ENCODE peak calls at places on chromosomes 1 and 21, in four cellular contexts. K is GM12891, G is GM12878, N is K562. V is an unnamed sample.

GRCh38 chr1:19113362-19114092 is 96.5 kb downstream of the UBR4 start:
- DNase-seq in K (peak; percentile 27), G (no peak), N (peak; percentile 75), V (peak; percentile 15)

GRCh38 chr1:220551001-220551400 is 23.1 kb downstream of the MARK1 start:
- DNase-seq in K (no peak), G (no peak), N (no peak), V (no peak)

GRCh38 chr21:17903029-17903806 is 84.1 kb upstream of the C21orf91 start:
- DNase-seq in K (no peak), G (no peak), N (no peak), V (no peak)

GRCh38 chr21:41167348-41168342 is at the start of gene BACE2:
- DNase-seq in K (peak; percentile 60), G (no peak), N (peak; percentile 74), V (peak; percentile 22)

GRCh38 chr1:100246738-100247137 is 2.9 kb downstream of the DBT start:
- DNase-seq in K (no peak), G (no peak), N (peak; percentile 39), V (no peak)

GRCh38 chr21:41377715-41378114 is 15.9 kb downstream of the MX2 start:
- DNase-seq in K (no peak), G (no peak), N (no peak), V (no peak)

GRCh38 chr1:183652107-183652506 is 1.0 kb downstream of the APOBEC4 start:
- DNase-seq in K (no peak), G (no peak), N (no peak), V (no peak)

GRCh38 chr1:156319664-156320063 is 18.4 kb downstream of the CCT3 start:
- DNase-seq in K (no peak), G (no peak), N (no peak), V (no peak)

GRCh38 chr1:21251773-21252471 is 38.3 kb downstream of the ECE1 start:
- DNase-seq in K (no peak), G (no peak), N (no peak), V (no peak)

GRCh38 chr21:25636727-25637126 is 2.3 kb upstream of the JAM2 start:
- DNase-seq in K (no peak), G (no peak), N (no peak), V (no peak)

GRCh38 chr1:32048440-32048839 is 24.3 kb upstream of the TMEM39B start:
- DNase-seq in K (no peak), G (no peak), N (no peak), V (no peak)

GRCh38 chr1:88855986-88856385 is 35.4 kb downstream of the GTF2B start:
- DNase-seq in K (no peak), G (no peak), N (no peak), V (peak; percentile 25)

GRCh38 chr1:54299037-54299436 is 99.1 kb downstream of the MRPL37 start:
- DNase-seq in K (no peak), G (no peak), N (no peak), V (no peak)

GRCh38 chr1:26285366-26286063 is 5.6 kb downstream of the SH3BGRL3 start:
- DNase-seq in K (no peak), G (no peak), N (peak; percentile 67), V (no peak)

GRCh38 chr1:171826973-171827372 is 14.3 kb upstream of the DNM3 start:
- DNase-seq in K (no peak), G (no peak), N (no peak), V (no peak)

GRCh38 chr1:18234790-18235242 is 127.2 kb downstream of the IGSF21 start:
- DNase-seq in K (peak; percentile 27), G (no peak), N (peak; percentile 88), V (peak; percentile 8)

GRCh38 chr1:214439352-214440119 is 111.9 kb downstream of the PTPN14 start:
- DNase-seq in K (peak; percentile 21), G (peak; percentile 60), N (no peak), V (peak; percentile 77)

GRCh38 chr1:171311771-171312558 is 2.0 kb upstream of the FMO4 start:
- DNase-seq in K (no peak), G (no peak), N (no peak), V (no peak)

GRCh38 chr21:16569679-16570078 is 839.9 kb downstream of the USP25 start:
- DNase-seq in K (no peak), G (no peak), N (no peak), V (no peak)

GRCh38 chr1:184524248-184524647 is 137.4 kb downstream of the C1orf21 start:
- DNase-seq in K (no peak), G (no peak), N (no peak), V (no peak)

GRCh38 chr1:180173451-180173850 is 18.8 kb downstream of the QSOX1 start:
- DNase-seq in K (no peak), G (no peak), N (no peak), V (no peak)

GRCh38 chr1:16155537-16156410 is at the start of gene EPHA2:
- DNase-seq in K (no peak), G (no peak), N (no peak), V (no peak)

GRCh38 chr1:8426996-8427395 is 109.1 kb downstream of the SLC45A1 start:
- DNase-seq in K (no peak), G (no peak), N (no peak), V (no peak)

GRCh38 chr1:66278260-66279046 is 255.5 kb upstream of the SGIP1 start:
- DNase-seq in K (no peak), G (peak; percentile 42), N (no peak), V (peak; percentile 18)

GRCh38 chr1:177546346-177546745 is 375.6 kb downstream of the BRINP2 start:
- DNase-seq in K (no peak), G (no peak), N (no peak), V (no peak)

GRCh38 chr1:14071581-14071980 is 371.6 kb downstream of the PRDM2 start:
- DNase-seq in K (no peak), G (no peak), N (no peak), V (no peak)

GRCh38 chr21:14630556-14631069 is 84.5 kb upstream of the SAMSN1 start:
- DNase-seq in K (no peak), G (no peak), N (no peak), V (no peak)

GRCh38 chr1:105556266-105556665 is 1500.2 kb upstream of the PRMT6 start:
- DNase-seq in K (no peak), G (no peak), N (no peak), V (no peak)

GRCh38 chr1:191174298-191174697 is 696.6 kb upstream of the BRINP3 start:
- DNase-seq in K (no peak), G (peak; percentile 58), N (no peak), V (no peak)

GRCh38 chr1:105427543-105427942 is 1628.9 kb upstream of the PRMT6 start:
- DNase-seq in K (no peak), G (no peak), N (no peak), V (no peak)

GRCh38 chr1:34863501-34863900 is 4.0 kb upstream of the SMIM12 start:
- DNase-seq in K (no peak), G (no peak), N (no peak), V (no peak)

DNA sequence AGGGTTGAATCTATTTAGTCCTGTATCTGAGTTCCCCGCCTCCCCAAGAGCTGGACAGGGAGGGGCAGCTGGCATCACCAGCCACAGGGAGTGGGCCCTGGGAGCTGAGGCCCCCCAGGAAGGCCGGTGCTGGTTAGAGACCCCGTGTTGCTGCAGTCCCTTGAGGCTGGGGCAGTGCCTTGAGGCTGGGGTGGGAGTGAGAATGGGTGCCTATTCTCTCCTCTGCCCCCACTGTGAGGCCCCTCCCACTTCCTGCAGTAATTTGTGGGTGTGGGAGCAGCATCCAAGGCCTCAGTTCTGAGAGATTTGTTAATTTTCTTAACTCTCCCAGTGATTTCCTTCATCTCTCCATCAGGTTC is 2.5 kb upstream of the TRAPPC3 start:
- DNase-seq in K (no peak), G (no peak), N (no peak), V (no peak)
- TF ChIP-seq SPI1 in K (no peak), G (no peak), N (no peak), V (no peak)

GRCh38 chr1:46175243-46175642 is 356 bp downstream of the TSPAN1 start:
- DNase-seq in K (no peak), G (no peak), N (no peak), V (no peak)

GRCh38 chr1:46171872-46172271 is 3.0 kb upstream of the TSPAN1 start:
- DNase-seq in K (no peak), G (no peak), N (no peak), V (no peak)

GRCh38 chr1:46174448-46175231 is at the start of gene TSPAN1:
- DNase-seq in K (no peak), G (no peak), N (no peak), V (no peak)

GRCh38 chr1:46172321-46172720 is 2.6 kb upstream of the TSPAN1 start:
- DNase-seq in K (no peak), G (no peak), N (no peak), V (no peak)

GRCh38 chr1:46173361-46173856 is 1.5 kb upstream of the TSPAN1 start:
- DNase-seq in K (no peak), G (no peak), N (peak; percentile 55), V (no peak)
- TF ChIP-seq SPI1 in K (no peak), G (no peak), N (no peak), V (no peak)

GRCh38 chr1:24379733-24380315 is 33.8 kb downstream of the STPG1 start:
- DNase-seq in K (no peak), G (no peak), N (no peak), V (no peak)

GRCh38 chr1:24380508-24380907 is 33.1 kb downstream of the STPG1 start:
- DNase-seq in K (no peak), G (no peak), N (no peak), V (no peak)

GRCh38 chr1:24383381-24383940 is 30.1 kb downstream of the STPG1 start:
- DNase-seq in K (no peak), G (no peak), N (no peak), V (no peak)

GRCh38 chr1:24382165-24382577 is 31.4 kb downstream of the STPG1 start:
- DNase-seq in K (no peak), G (no peak), N (no peak), V (no peak)

DNA sequence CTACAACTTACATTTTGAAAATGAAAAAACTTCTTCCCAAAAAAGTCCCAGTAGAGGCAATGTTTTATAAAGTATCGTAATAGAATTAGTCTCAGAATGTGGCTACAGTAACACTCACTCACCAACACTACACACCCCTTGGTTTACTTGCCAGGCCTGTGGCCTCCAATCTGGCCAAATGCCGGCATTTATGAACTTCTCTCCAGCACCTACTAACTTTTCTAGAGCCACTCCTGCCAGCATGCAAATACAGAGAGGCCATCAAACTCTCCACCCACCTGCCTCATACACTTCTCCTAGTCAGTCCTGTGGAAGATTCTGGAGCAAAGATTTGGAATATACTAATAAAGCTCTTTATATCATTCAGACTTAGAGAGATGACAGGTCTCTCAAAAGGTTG is 32.3 kb downstream of the STPG1 start:
- DNase-seq in K (no peak), G (no peak), N (no peak), V (no peak)
- TF ChIP-seq SPI1 in K (no peak), G (no peak), N (no peak), V (no peak)

DNA sequence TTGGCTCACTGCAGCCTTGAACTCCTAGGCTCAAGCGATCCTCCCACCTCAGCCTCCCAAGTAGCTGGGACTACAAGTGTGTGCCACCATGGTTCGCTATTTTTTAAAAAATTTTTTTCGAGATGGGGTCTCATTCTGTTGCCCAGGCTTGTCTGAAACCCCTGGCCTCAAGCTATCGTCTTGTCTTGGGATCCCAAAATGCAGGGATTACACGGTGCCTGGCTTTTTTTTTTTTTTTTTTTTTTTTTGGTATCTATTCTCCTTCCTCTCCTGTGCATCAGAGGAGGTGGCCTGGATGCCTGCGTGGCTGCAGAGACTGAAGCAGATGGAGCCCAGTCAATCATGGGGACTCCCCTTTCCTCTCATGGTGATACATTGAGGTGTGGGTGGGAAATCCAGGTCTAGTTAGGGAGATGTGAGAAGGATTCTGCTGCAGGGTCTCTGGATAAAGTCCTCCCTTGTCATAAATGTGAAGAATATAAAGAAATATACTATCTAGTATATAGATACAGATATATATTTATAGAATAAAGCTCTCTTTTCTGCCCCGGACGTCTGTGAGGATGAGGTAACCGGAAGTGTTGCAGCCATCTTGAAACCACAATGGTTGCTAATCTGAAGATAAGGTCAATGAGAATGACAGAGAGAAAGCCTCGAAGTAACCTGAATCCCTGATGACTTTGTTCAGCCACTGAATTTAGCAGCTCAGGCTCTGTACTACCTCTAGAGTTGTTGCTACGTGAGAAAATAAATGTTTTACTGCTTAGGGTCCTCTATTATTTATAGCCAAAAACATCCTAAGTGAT is 19.5 kb upstream of the RGSL1 start:
- DNase-seq in K (no peak), G (peak; percentile 50), N (no peak), V (peak; percentile 87)
- TF ChIP-seq SPI1 in K (no peak), G (no peak), N (no peak), V (no peak)

V was measured in HL-60.